ENCODE peak calls at places on chromosomes 2 and 18, in seven cellular contexts. One of them, this sample, is unnamed.

GRCh38 chr2:163711244-163711643 is 24.6 kb downstream of the FIGN start:
- DNase-seq in HL-60: no peak
- DNase-seq in transverse colon: no peak
- DNase-seq in K562: no peak
- DNase-seq in HCT116: no peak
- DNase-seq in GM23338: no peak
- DNase-seq in stomach: no peak
- DNase-seq in this sample: no peak

GRCh38 chr2:20934226-20934625 is 109.6 kb downstream of the APOB start:
- DNase-seq in HL-60: no peak
- DNase-seq in transverse colon: no peak
- DNase-seq in K562: no peak
- DNase-seq in HCT116: no peak
- DNase-seq in GM23338: no peak
- DNase-seq in stomach: no peak
- DNase-seq in this sample: no peak

GRCh38 chr18:3305354-3305762 is 43.4 kb downstream of the MYL12B start:
- DNase-seq in HL-60: no peak
- DNase-seq in transverse colon: no peak
- DNase-seq in K562: no peak
- DNase-seq in HCT116: no peak
- DNase-seq in GM23338: no peak
- DNase-seq in stomach: no peak
- DNase-seq in this sample: no peak

GRCh38 chr18:49456794-49457193 is 3.7 kb downstream of the DYM start:
- DNase-seq in HL-60: no peak
- DNase-seq in transverse colon: no peak
- DNase-seq in K562: no peak
- DNase-seq in HCT116: no peak
- DNase-seq in GM23338: no peak
- DNase-seq in stomach: no peak
- DNase-seq in this sample: no peak

GRCh38 chr2:189088566-189089225 is 90.9 kb downstream of the COL5A2 start:
- DNase-seq in HL-60: no peak
- DNase-seq in transverse colon: no peak
- DNase-seq in K562: no peak
- DNase-seq in HCT116: no peak
- DNase-seq in GM23338: no peak
- DNase-seq in stomach: no peak
- DNase-seq in this sample: no peak

GRCh38 chr2:215983581-215984351 is 29.6 kb downstream of the MREG start:
- DNase-seq in HL-60: no peak
- DNase-seq in transverse colon: no peak
- DNase-seq in K562: no peak
- DNase-seq in HCT116: no peak
- DNase-seq in GM23338: no peak
- DNase-seq in stomach: no peak
- DNase-seq in this sample: no peak

GRCh38 chr2:41933585-41934322 is 114.1 kb upstream of the PKDCC start:
- DNase-seq in HL-60: no peak
- DNase-seq in transverse colon: no peak
- DNase-seq in K562: no peak
- DNase-seq in HCT116: no peak
- DNase-seq in GM23338: no peak
- DNase-seq in stomach: no peak
- DNase-seq in this sample: no peak

GRCh38 chr18:49907346-49907929 is 94.1 kb upstream of the ACAA2 start:
- DNase-seq in HL-60: no peak
- DNase-seq in transverse colon: no peak
- DNase-seq in K562: no peak
- DNase-seq in HCT116: no peak
- DNase-seq in GM23338: no peak
- DNase-seq in stomach: no peak
- DNase-seq in this sample: no peak

GRCh38 chr2:98487806-98488189 is 43.1 kb downstream of the INPP4A start:
- DNase-seq in HL-60: peak
- DNase-seq in transverse colon: peak
- DNase-seq in K562: peak
- DNase-seq in HCT116: peak
- DNase-seq in GM23338: peak
- DNase-seq in stomach: no peak
- DNase-seq in this sample: no peak

GRCh38 chr2:200296118-200296517 is 10.4 kb upstream of the SPATS2L start:
- DNase-seq in HL-60: no peak
- DNase-seq in transverse colon: no peak
- DNase-seq in K562: no peak
- DNase-seq in HCT116: no peak
- DNase-seq in GM23338: no peak
- DNase-seq in stomach: no peak
- DNase-seq in this sample: no peak

GRCh38 chr2:96917008-96917575 is 47.2 kb upstream of the SEMA4C start:
- DNase-seq in HL-60: no peak
- DNase-seq in transverse colon: peak
- DNase-seq in K562: no peak
- DNase-seq in HCT116: no peak
- DNase-seq in GM23338: no peak
- DNase-seq in stomach: peak
- DNase-seq in this sample: no peak

GRCh38 chr2:71358931-71359671 is 27.5 kb downstream of the ZNF638 start:
- DNase-seq in HL-60: no peak
- DNase-seq in transverse colon: no peak
- DNase-seq in K562: no peak
- DNase-seq in HCT116: no peak
- DNase-seq in GM23338: no peak
- DNase-seq in stomach: no peak
- DNase-seq in this sample: no peak

GRCh38 chr18:9849407-9849961 is 36.3 kb upstream of the TXNDC2 start:
- DNase-seq in HL-60: no peak
- DNase-seq in transverse colon: peak
- DNase-seq in K562: peak
- DNase-seq in HCT116: no peak
- DNase-seq in GM23338: no peak
- DNase-seq in stomach: peak
- DNase-seq in this sample: no peak

GRCh38 chr2:15711126-15711860 is 119.6 kb downstream of the DDX1 start:
- DNase-seq in HL-60: no peak
- DNase-seq in transverse colon: no peak
- DNase-seq in K562: no peak
- DNase-seq in HCT116: no peak
- DNase-seq in GM23338: no peak
- DNase-seq in stomach: no peak
- DNase-seq in this sample: no peak

GRCh38 chr18:48790226-48790863 is 160.4 kb downstream of the SMAD7 start:
- DNase-seq in HL-60: no peak
- DNase-seq in transverse colon: no peak
- DNase-seq in K562: no peak
- DNase-seq in HCT116: peak
- DNase-seq in GM23338: no peak
- DNase-seq in stomach: peak
- DNase-seq in this sample: no peak

GRCh38 chr2:97728091-97728596 is 14.8 kb downstream of the ZAP70 start:
- DNase-seq in HL-60: no peak
- DNase-seq in transverse colon: no peak
- DNase-seq in K562: no peak
- DNase-seq in HCT116: no peak
- DNase-seq in GM23338: no peak
- DNase-seq in stomach: no peak
- DNase-seq in this sample: no peak

GRCh38 chr2:31535753-31536152 is 45.0 kb downstream of the SRD5A2 start:
- DNase-seq in HL-60: no peak
- DNase-seq in transverse colon: no peak
- DNase-seq in K562: no peak
- DNase-seq in HCT116: no peak
- DNase-seq in GM23338: no peak
- DNase-seq in stomach: no peak
- DNase-seq in this sample: no peak

GRCh38 chr2:4673025-4673489 is 969.7 kb downstream of the DCDC2C start:
- DNase-seq in HL-60: no peak
- DNase-seq in transverse colon: no peak
- DNase-seq in K562: peak
- DNase-seq in HCT116: no peak
- DNase-seq in GM23338: peak
- DNase-seq in stomach: no peak
- DNase-seq in this sample: no peak

GRCh38 chr2:195396479-195396878 is 260.5 kb upstream of the SLC39A10 start:
- DNase-seq in HL-60: no peak
- DNase-seq in transverse colon: no peak
- DNase-seq in K562: no peak
- DNase-seq in HCT116: no peak
- DNase-seq in GM23338: no peak
- DNase-seq in stomach: no peak
- DNase-seq in this sample: no peak

GRCh38 chr2:59850554-59850953 is 702.9 kb downstream of the BCL11A start:
- DNase-seq in HL-60: no peak
- DNase-seq in transverse colon: no peak
- DNase-seq in K562: no peak
- DNase-seq in HCT116: no peak
- DNase-seq in GM23338: no peak
- DNase-seq in stomach: no peak
- DNase-seq in this sample: no peak

GRCh38 chr18:23541349-23542093 is 38.2 kb downstream of the RMC1 start:
- DNase-seq in HL-60: no peak
- DNase-seq in transverse colon: no peak
- DNase-seq in K562: no peak
- DNase-seq in HCT116: no peak
- DNase-seq in GM23338: no peak
- DNase-seq in stomach: no peak
- DNase-seq in this sample: no peak

GRCh38 chr2:158686166-158686792 is 108.8 kb upstream of the DAPL1 start:
- DNase-seq in HL-60: no peak
- DNase-seq in transverse colon: no peak
- DNase-seq in K562: no peak
- DNase-seq in HCT116: no peak
- DNase-seq in GM23338: no peak
- DNase-seq in stomach: no peak
- DNase-seq in this sample: no peak

DNA sequence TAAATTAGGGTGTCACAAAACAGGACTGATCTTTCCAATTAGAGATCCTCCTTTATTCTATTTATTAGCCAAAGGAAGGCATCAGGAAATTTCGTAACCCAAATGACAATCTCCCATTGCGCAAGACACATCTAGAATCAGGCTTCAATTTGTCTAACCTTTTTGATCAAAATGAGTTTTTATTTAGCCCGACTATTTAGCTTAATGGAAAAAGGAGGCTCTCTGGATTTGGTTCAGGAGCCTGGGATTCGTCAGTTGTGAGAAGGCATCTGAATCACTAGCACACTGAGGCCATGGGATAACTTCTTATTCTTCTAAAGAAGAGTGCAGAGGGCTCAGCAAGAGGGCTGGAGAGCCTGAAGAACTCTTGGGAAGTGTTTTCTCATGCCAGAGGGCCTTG is 332.1 kb upstream of the ETAA1 start:
- DNase-seq in HL-60: no peak
- DNase-seq in transverse colon: no peak
- DNase-seq in K562: no peak
- DNase-seq in HCT116: no peak
- DNase-seq in GM23338: no peak
- DNase-seq in stomach: no peak
- DNase-seq in this sample: no peak
- TF ChIP-seq POLR2AphosphoS5 in HL-60: no peak
- TF ChIP-seq POLR2AphosphoS5 in transverse colon: no peak
- TF ChIP-seq POLR2AphosphoS5 in K562: no peak
- TF ChIP-seq POLR2AphosphoS5 in HCT116: no peak
- TF ChIP-seq POLR2AphosphoS5 in GM23338: no peak
- TF ChIP-seq POLR2AphosphoS5 in stomach: no peak
- TF ChIP-seq POLR2AphosphoS5 in this sample: no peak

DNA sequence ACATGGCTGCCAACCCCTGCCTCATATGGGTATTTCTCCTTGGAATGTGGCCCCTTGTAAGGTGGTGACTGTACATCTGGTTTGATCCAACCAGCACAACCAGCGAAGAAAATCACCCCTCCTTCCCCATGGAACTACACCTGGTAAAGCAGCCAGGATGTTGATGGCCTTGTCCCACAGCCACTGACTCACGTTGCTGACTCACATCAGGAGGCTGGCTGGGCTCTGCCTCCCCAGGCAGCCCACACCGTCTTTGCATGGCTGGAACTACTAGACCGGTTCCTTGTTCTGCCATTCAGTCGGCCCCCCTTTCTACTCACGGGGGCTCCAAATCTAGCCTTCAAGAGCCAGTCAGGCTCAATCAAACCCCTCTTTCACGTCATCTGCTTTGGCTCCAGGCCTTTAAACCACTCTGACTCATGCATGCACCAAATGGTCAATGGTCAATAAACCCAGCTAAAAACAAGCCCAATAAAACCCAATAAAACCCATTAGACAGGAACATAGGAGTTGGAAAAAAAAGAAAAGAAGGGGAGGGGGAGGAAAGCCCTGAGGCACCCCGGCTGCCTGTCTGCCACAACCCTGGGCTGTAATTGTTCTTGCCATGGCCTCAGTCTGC is 114.8 kb downstream of the PLB1 start:
- DNase-seq in HL-60: no peak
- DNase-seq in transverse colon: peak
- DNase-seq in K562: peak
- DNase-seq in HCT116: peak
- DNase-seq in GM23338: no peak
- DNase-seq in stomach: peak
- DNase-seq in this sample: no peak
- TF ChIP-seq POLR2AphosphoS5 in HL-60: no peak
- TF ChIP-seq POLR2AphosphoS5 in transverse colon: peak
- TF ChIP-seq POLR2AphosphoS5 in K562: no peak
- TF ChIP-seq POLR2AphosphoS5 in HCT116: peak
- TF ChIP-seq POLR2AphosphoS5 in GM23338: no peak
- TF ChIP-seq POLR2AphosphoS5 in stomach: no peak
- TF ChIP-seq POLR2AphosphoS5 in this sample: no peak

DNA sequence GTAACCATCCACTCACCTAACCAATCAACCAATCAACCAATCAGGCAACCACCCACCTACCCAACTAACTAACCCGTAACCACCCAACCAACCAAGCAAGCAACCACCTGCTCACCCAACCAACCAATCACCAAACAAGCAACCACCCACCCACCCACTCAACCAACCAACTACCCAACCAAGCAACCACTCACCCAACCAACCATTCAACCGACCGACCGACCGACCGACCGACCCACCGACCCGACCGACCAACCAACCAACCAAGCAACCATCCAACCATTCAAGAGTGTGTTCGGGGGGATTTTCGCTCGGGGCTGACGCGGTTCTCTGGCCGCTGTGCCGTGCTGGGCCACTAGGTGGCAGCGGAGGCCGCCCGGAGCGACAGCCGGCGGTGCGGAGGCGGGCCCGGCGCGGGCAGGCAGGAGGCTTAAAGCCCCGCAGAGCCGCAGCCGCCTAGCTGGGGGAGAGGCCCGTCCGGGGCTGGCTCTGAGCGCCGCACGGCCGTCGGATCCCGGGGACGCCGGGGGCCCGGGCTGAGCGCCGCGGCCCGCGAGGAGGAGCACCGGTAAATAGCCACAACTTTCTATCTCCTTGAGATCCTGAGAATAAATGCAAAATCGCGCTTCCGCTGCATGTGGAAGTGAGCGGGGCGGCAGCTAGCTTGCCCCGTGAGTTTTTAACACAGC is at the start of gene MC5R:
- DNase-seq in HL-60: peak
- DNase-seq in transverse colon: peak
- DNase-seq in K562: peak
- DNase-seq in HCT116: no peak
- DNase-seq in GM23338: peak
- DNase-seq in stomach: peak
- DNase-seq in this sample: peak
- TF ChIP-seq POLR2AphosphoS5 in HL-60: no peak
- TF ChIP-seq POLR2AphosphoS5 in transverse colon: no peak
- TF ChIP-seq POLR2AphosphoS5 in K562: no peak
- TF ChIP-seq POLR2AphosphoS5 in HCT116: no peak
- TF ChIP-seq POLR2AphosphoS5 in GM23338: no peak
- TF ChIP-seq POLR2AphosphoS5 in stomach: no peak
- TF ChIP-seq POLR2AphosphoS5 in this sample: no peak

GRCh38 chr18:31825772-31826171 is 65.1 kb upstream of the SLC25A52 start:
- DNase-seq in HL-60: no peak
- DNase-seq in transverse colon: no peak
- DNase-seq in K562: no peak
- DNase-seq in HCT116: no peak
- DNase-seq in GM23338: peak
- DNase-seq in stomach: no peak
- DNase-seq in this sample: no peak
- TF ChIP-seq POLR2AphosphoS5 in HL-60: no peak
- TF ChIP-seq POLR2AphosphoS5 in transverse colon: no peak
- TF ChIP-seq POLR2AphosphoS5 in K562: no peak
- TF ChIP-seq POLR2AphosphoS5 in HCT116: no peak
- TF ChIP-seq POLR2AphosphoS5 in GM23338: peak
- TF ChIP-seq POLR2AphosphoS5 in stomach: no peak
- TF ChIP-seq POLR2AphosphoS5 in this sample: no peak

This sample was measured in GM12892.